ENCODE peak calls at places on chromosome 15, in six cellular contexts. R is endothelial cell of umbilical vein, E is HL-60, X is K562, B is breast epithelium, P is sigmoid colon. Z is an unnamed sample.

GRCh38 chr15:73593278-73594074 is 39.7 kb downstream of the NPTN start:
- DNase-seq in B (no peak), X (no peak), R (peak), E (no peak), P (peak), Z (no peak)

GRCh38 chr15:95138604-95139270 is 907.4 kb downstream of the MCTP2 start:
- DNase-seq in B (no peak), E (no peak), X (no peak), R (no peak), P (no peak), Z (no peak)

GRCh38 chr15:71011503-71012155 is 103.6 kb upstream of the THSD4 start:
- DNase-seq in X (peak), B (no peak), P (no peak), R (peak), E (no peak), Z (no peak)

GRCh38 chr15:87293016-87293415 is 963.5 kb downstream of the NTRK3 start:
- DNase-seq in B (no peak), P (no peak), X (no peak), E (no peak), R (no peak), Z (no peak)

GRCh38 chr15:100725121-100726069 is 123.0 kb downstream of the ASB7 start:
- DNase-seq in B (peak), P (no peak), R (no peak), E (no peak), X (no peak), Z (peak)

GRCh38 chr15:68561146-68561545 is 17.6 kb upstream of the CORO2B start:
- DNase-seq in B (peak), E (no peak), P (peak), R (no peak), X (no peak), Z (no peak)

GRCh38 chr15:71282086-71282485 is 166.8 kb downstream of the THSD4 start:
- DNase-seq in R (no peak), E (no peak), B (no peak), P (no peak), X (no peak), Z (no peak)

GRCh38 chr15:100616700-100617099 is 14.3 kb downstream of the ASB7 start:
- DNase-seq in R (no peak), P (no peak), B (no peak), E (no peak), X (no peak), Z (no peak)

GRCh38 chr15:62421289-62421688 is 256.2 kb upstream of the C2CD4B start:
- DNase-seq in P (no peak), E (no peak), X (no peak), R (no peak), B (no peak), Z (no peak)

DNA sequence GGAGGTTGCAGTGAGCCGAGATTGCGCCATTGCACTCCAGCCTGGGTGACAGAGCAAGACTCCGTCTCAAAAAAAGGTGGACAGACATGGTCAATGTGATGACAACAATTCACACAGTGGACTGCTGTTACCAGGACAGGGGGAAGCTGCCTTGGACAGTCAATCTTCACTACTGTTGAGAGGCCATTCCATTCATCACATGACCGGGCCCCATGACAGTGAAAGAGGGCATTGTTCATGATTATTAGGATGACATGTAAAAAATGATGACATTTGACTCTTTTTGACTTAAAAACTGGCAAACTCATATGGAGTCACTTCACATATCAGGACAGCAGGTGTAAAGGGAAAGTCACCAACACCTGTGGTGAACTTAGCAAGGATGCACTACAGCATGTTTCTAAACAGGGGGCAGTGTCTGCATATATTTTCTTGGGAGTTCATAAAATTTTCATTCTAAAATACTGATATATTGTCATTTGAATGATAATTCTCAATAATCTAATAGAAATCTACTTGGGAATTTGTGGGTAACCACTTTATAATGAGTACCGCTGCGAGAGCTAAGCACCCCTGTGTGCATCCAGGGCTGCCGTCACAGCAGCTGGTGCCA is 34.2 kb upstream of the LDHAL6B start:
- DNase-seq in X (no peak), P (no peak), B (no peak), R (no peak), E (no peak), Z (no peak)
- TF ChIP-seq CTCF in X (no peak), P (no peak), B (no peak), R (no peak), E (no peak), Z (no peak)

DNA sequence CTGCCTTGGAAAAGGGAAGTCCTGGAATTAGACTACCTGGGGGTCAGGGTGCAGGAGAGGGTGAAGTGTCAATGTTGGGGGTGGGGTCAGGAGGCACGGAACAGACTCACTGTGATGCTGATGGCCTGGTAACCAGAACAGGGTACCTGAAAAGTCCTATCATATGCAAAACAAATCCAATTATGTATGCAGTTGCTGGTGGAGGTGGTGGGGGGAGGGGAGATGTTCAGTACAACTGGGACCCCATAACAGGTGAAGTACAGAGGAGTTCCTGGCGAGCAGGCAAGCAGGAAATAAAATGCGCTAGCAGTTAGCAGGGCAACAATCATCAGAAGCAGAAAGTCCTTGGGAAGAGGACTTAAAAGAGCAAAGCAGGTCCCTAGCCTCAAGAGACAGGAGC is 4.2 kb upstream of the KATNBL1 start:
- DNase-seq in P (no peak), B (no peak), E (no peak), X (no peak), R (no peak), Z (no peak)
- TF ChIP-seq POLR2AphosphoS5 in P (no peak), B (no peak), E (no peak), X (no peak), R (no peak), Z (no peak)

GRCh38 chr15:85690546-85691226 is 104.0 kb downstream of the KLHL25 start:
- DNase-seq in B (no peak), R (peak), E (no peak), X (no peak), P (no peak), Z (no peak)
- TF ChIP-seq CTCF in B (no peak), R (no peak), E (no peak), X (no peak), P (no peak), Z (no peak)

GRCh38 chr15:54456413-54456812 is 478.2 kb downstream of the UNC13C start:
- DNase-seq in B (no peak), X (no peak), R (no peak), E (no peak), P (no peak), Z (no peak)
- TF ChIP-seq POLR2AphosphoS5 in B (no peak), X (no peak), R (no peak), E (no peak), P (no peak), Z (no peak)

GRCh38 chr15:58221591-58222241 is 83.5 kb downstream of the AQP9 start:
- DNase-seq in R (peak), B (no peak), X (peak), P (no peak), E (no peak), Z (no peak)
- TF ChIP-seq CTCF in R (peak), B (no peak), X (peak), P (no peak), E (peak), Z (no peak)

GRCh38 chr15:82046668-82047492 is 1.1 kb upstream of the MEX3B start:
- DNase-seq in B (peak), X (peak), E (peak), P (peak), R (peak), Z (peak)

GRCh38 chr15:82044373-82045178 is 1.2 kb downstream of the MEX3B start:
- DNase-seq in X (peak), B (no peak), E (no peak), R (peak), P (peak), Z (no peak)

GRCh38 chr15:82047493-82048446 is 2.0 kb upstream of the MEX3B start:
- DNase-seq in R (peak), P (no peak), E (peak), B (no peak), X (no peak), Z (no peak)

GRCh38 chr15:82045179-82045891 is 483 bp downstream of the MEX3B start:
- DNase-seq in R (peak), E (no peak), B (no peak), X (no peak), P (peak), Z (no peak)

DNA sequence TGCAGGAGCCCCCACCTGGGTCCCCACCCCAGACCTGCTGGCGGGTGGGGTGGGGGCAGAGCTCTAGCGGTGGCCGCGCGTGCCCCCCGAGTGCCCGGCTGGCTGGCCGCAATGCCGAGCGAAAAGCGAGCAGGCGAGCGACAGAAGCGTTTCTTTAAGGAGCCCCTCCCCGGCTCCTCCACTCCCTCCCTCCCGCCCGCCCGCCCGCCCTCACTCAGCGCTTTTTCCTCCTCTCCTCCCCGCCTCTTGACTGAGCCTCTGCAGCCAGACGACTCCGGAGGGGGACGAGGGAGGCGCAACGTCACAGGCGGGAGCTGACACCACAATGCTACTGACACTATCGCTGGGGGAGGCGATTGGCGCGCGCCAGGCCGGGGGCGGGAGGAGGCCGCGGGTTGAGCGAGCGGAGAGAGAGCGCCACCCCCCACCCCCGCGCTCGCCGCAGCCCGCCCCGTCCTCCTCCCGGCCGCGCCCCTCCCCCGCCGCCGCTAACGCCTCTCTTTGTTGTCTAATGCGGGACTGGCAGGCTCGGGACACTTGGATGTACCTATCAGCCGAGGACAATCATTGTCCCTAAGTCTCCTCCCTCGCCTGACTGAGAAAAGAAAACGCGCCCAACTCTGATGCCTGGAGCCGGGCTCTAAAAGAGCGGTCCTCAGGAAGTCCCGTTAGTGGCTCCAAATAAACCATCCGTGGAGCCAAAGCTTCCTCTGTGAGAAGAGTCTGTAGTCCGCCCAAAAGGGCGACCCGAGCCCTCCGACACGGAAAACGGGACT is at the start of gene MEX3B:
- DNase-seq in E (peak), P (peak), X (peak), R (peak), B (peak), Z (peak)
- TF ChIP-seq POLR2AphosphoS5 in E (no peak), P (no peak), X (peak), R (peak), B (no peak), Z (peak)

GRCh38 chr15:86139828-86140227 is 60.2 kb downstream of the AGBL1 start:
- DNase-seq in E (no peak), X (peak), B (no peak), R (no peak), P (no peak), Z (no peak)
- TF ChIP-seq CTCF in E (no peak), X (peak), B (no peak), R (no peak), P (no peak), Z (peak)

GRCh38 chr15:48800245-48800644 is 10.6 kb downstream of the CEP152 start:
- DNase-seq in P (no peak), X (no peak), B (no peak), E (no peak), R (no peak), Z (no peak)
- TF ChIP-seq POLR2AphosphoS5 in P (no peak), X (no peak), B (no peak), E (no peak), R (no peak), Z (no peak)

GRCh38 chr15:35723120-35723707 is 177.2 kb upstream of the DPH6 start:
- DNase-seq in X (no peak), B (no peak), P (no peak), E (no peak), R (no peak), Z (no peak)

GRCh38 chr15:35723852-35724251 is 177.9 kb upstream of the DPH6 start:
- DNase-seq in X (no peak), R (no peak), B (no peak), P (no peak), E (no peak), Z (no peak)

GRCh38 chr15:35724626-35725025 is 178.7 kb upstream of the DPH6 start:
- DNase-seq in E (no peak), X (no peak), P (no peak), R (no peak), B (no peak), Z (no peak)

GRCh38 chr15:35720984-35721383 is 175.0 kb upstream of the DPH6 start:
- DNase-seq in R (no peak), X (no peak), B (no peak), E (no peak), P (no peak), Z (no peak)

GRCh38 chr15:35722506-35722905 is 176.5 kb upstream of the DPH6 start:
- DNase-seq in E (no peak), P (no peak), R (no peak), X (no peak), B (no peak), Z (no peak)
- TF ChIP-seq CTCF in E (no peak), P (no peak), R (no peak), X (no peak), B (no peak), Z (no peak)

Z was measured in esophagus muscularis mucosa.